ENCODE peak calls at places on chromosomes 5 and 9, in nine cellular contexts. One of them, this sample, is unnamed. For H3K4me1, the result is how much of the 10 kb centered on the place peaks cover.

GRCh38 chr5:120479066-120479465 is 15.0 kb downstream of the PRR16 start:
- DNase-seq in GM23248: no peak
- DNase-seq in OCI-LY7: no peak
- DNase-seq in PC-3: no peak
- DNase-seq in neural progenitor cell: no peak
- DNase-seq in GM23338: no peak
- DNase-seq in MM.1S: no peak
- DNase-seq in HCT116: no peak
- DNase-seq in SK-N-SH: no peak
- DNase-seq in this sample: no peak

GRCh38 chr9:115604831-115605483 is 487.0 kb upstream of the TNC start:
- DNase-seq in SK-N-SH: no peak
- DNase-seq in PC-3: peak
- DNase-seq in neural progenitor cell: no peak
- DNase-seq in GM23248: peak
- DNase-seq in HCT116: no peak
- DNase-seq in MM.1S: no peak
- DNase-seq in OCI-LY7: no peak
- DNase-seq in GM23338: no peak
- DNase-seq in this sample: no peak

GRCh38 chr9:34994429-34995287 is 5.1 kb downstream of the DNAJB5 start:
- DNase-seq in SK-N-SH: peak
- DNase-seq in PC-3: peak
- DNase-seq in MM.1S: no peak
- DNase-seq in GM23248: peak
- DNase-seq in neural progenitor cell: peak
- DNase-seq in OCI-LY7: no peak
- DNase-seq in GM23338: peak
- DNase-seq in HCT116: peak
- DNase-seq in this sample: peak

GRCh38 chr9:16361118-16361517 is 509.4 kb downstream of the BNC2 start:
- DNase-seq in MM.1S: no peak
- DNase-seq in HCT116: no peak
- DNase-seq in neural progenitor cell: no peak
- DNase-seq in OCI-LY7: no peak
- DNase-seq in GM23338: no peak
- DNase-seq in PC-3: peak
- DNase-seq in SK-N-SH: no peak
- DNase-seq in GM23248: peak
- DNase-seq in this sample: no peak

GRCh38 chr9:107638922-107639321 is 149.4 kb upstream of the KLF4 start:
- DNase-seq in MM.1S: peak
- DNase-seq in SK-N-SH: no peak
- DNase-seq in OCI-LY7: peak
- DNase-seq in GM23338: no peak
- DNase-seq in GM23248: peak
- DNase-seq in PC-3: no peak
- DNase-seq in HCT116: no peak
- DNase-seq in neural progenitor cell: peak
- DNase-seq in this sample: peak

GRCh38 chr5:548256-548655 is 24.0 kb upstream of the SLC9A3 start:
- DNase-seq in neural progenitor cell: no peak
- DNase-seq in OCI-LY7: no peak
- DNase-seq in MM.1S: no peak
- DNase-seq in GM23338: no peak
- DNase-seq in PC-3: no peak
- DNase-seq in HCT116: no peak
- DNase-seq in SK-N-SH: no peak
- DNase-seq in GM23248: peak
- DNase-seq in this sample: no peak

GRCh38 chr9:134983094-134983493 is 65.4 kb upstream of the FCN1 start:
- DNase-seq in SK-N-SH: no peak
- DNase-seq in GM23338: peak
- DNase-seq in HCT116: no peak
- DNase-seq in PC-3: peak
- DNase-seq in MM.1S: peak
- DNase-seq in GM23248: no peak
- DNase-seq in neural progenitor cell: peak
- DNase-seq in OCI-LY7: peak
- DNase-seq in this sample: no peak

GRCh38 chr9:10697044-10697443 is 84.2 kb upstream of the PTPRD start:
- DNase-seq in HCT116: no peak
- DNase-seq in OCI-LY7: no peak
- DNase-seq in neural progenitor cell: no peak
- DNase-seq in SK-N-SH: no peak
- DNase-seq in PC-3: no peak
- DNase-seq in MM.1S: peak
- DNase-seq in GM23248: no peak
- DNase-seq in GM23338: no peak
- DNase-seq in this sample: no peak

GRCh38 chr5:143673676-143674468 is 138.1 kb upstream of the HMHB1 start:
- DNase-seq in neural progenitor cell: no peak
- DNase-seq in MM.1S: no peak
- DNase-seq in GM23248: peak
- DNase-seq in SK-N-SH: no peak
- DNase-seq in HCT116: no peak
- DNase-seq in PC-3: peak
- DNase-seq in GM23338: no peak
- DNase-seq in OCI-LY7: no peak
- DNase-seq in this sample: no peak

GRCh38 chr9:116686693-116687073 is 422 bp upstream of the TRIM32 start:
- DNase-seq in neural progenitor cell: no peak
- DNase-seq in PC-3: peak
- DNase-seq in OCI-LY7: no peak
- DNase-seq in HCT116: no peak
- DNase-seq in MM.1S: no peak
- DNase-seq in GM23248: peak
- DNase-seq in GM23338: peak
- DNase-seq in SK-N-SH: no peak
- DNase-seq in this sample: peak

GRCh38 chr5:173590436-173591299 is 25.8 kb downstream of the BOD1 start:
- DNase-seq in GM23338: no peak
- DNase-seq in GM23248: no peak
- DNase-seq in SK-N-SH: no peak
- DNase-seq in OCI-LY7: no peak
- DNase-seq in PC-3: no peak
- DNase-seq in HCT116: no peak
- DNase-seq in neural progenitor cell: no peak
- DNase-seq in MM.1S: no peak
- DNase-seq in this sample: no peak

GRCh38 chr5:6466975-6467567 is 18.4 kb downstream of the UBE2QL1 start:
- DNase-seq in SK-N-SH: no peak
- DNase-seq in MM.1S: no peak
- DNase-seq in HCT116: no peak
- DNase-seq in PC-3: no peak
- DNase-seq in OCI-LY7: no peak
- DNase-seq in GM23248: no peak
- DNase-seq in GM23338: no peak
- DNase-seq in neural progenitor cell: no peak
- DNase-seq in this sample: no peak

GRCh38 chr5:108487951-108488350 is 106.1 kb upstream of the FBXL17 start:
- DNase-seq in GM23248: peak
- DNase-seq in GM23338: no peak
- DNase-seq in HCT116: no peak
- DNase-seq in MM.1S: no peak
- DNase-seq in OCI-LY7: no peak
- DNase-seq in SK-N-SH: no peak
- DNase-seq in PC-3: no peak
- DNase-seq in neural progenitor cell: no peak
- DNase-seq in this sample: no peak

GRCh38 chr5:142779163-142779562 is 9.0 kb downstream of the ARHGAP26 start:
- DNase-seq in SK-N-SH: peak
- DNase-seq in MM.1S: no peak
- DNase-seq in GM23338: peak
- DNase-seq in neural progenitor cell: peak
- DNase-seq in GM23248: peak
- DNase-seq in PC-3: no peak
- DNase-seq in HCT116: no peak
- DNase-seq in OCI-LY7: no peak
- DNase-seq in this sample: no peak

GRCh38 chr9:95910023-95910706 is 34.7 kb downstream of the ERCC6L2 start:
- DNase-seq in SK-N-SH: no peak
- DNase-seq in OCI-LY7: no peak
- DNase-seq in GM23248: no peak
- DNase-seq in MM.1S: no peak
- DNase-seq in HCT116: no peak
- DNase-seq in neural progenitor cell: no peak
- DNase-seq in PC-3: peak
- DNase-seq in GM23338: no peak
- DNase-seq in this sample: no peak

GRCh38 chr5:145912594-145912993 is 23.8 kb upstream of the SH3RF2 start:
- DNase-seq in neural progenitor cell: no peak
- DNase-seq in SK-N-SH: no peak
- DNase-seq in MM.1S: no peak
- DNase-seq in HCT116: no peak
- DNase-seq in GM23338: no peak
- DNase-seq in PC-3: no peak
- DNase-seq in GM23248: no peak
- DNase-seq in OCI-LY7: no peak
- DNase-seq in this sample: no peak

DNA sequence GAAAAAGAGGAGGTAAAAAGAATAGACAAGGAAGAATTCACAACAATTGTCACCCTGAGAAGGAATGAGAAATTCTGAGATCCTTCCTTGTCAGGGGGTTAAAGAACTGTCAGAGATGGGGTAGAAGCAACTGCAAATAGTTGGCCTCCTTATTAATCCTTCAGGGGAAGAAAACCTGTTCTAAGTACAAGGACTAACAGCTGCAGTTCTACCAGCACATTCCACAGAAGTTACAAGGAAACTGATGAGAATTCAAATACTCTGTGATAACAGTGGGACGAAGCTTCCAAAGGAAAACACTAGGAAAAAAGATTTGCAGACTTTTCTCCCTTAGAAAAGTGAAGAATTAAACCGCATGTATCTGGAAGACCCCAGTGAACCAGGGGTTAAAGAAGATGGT is 93.7 kb downstream of the OR2K2 start:
- DNase-seq in MM.1S: no peak
- DNase-seq in SK-N-SH: no peak
- DNase-seq in GM23338: no peak
- DNase-seq in neural progenitor cell: no peak
- DNase-seq in HCT116: no peak
- DNase-seq in GM23248: no peak
- DNase-seq in OCI-LY7: no peak
- DNase-seq in PC-3: no peak
- DNase-seq in this sample: no peak
- H3K4me2 ChIP-seq in MM.1S: no peak
- H3K4me2 ChIP-seq in SK-N-SH: no peak
- H3K4me2 ChIP-seq in GM23338: no peak
- H3K4me2 ChIP-seq in neural progenitor cell: peak
- H3K4me2 ChIP-seq in HCT116: no peak
- H3K4me2 ChIP-seq in GM23248: no peak
- H3K4me2 ChIP-seq in OCI-LY7: no peak
- H3K4me2 ChIP-seq in PC-3: no peak
- H3K4me2 ChIP-seq in this sample: no peak

GRCh38 chr5:158755221-158755620 is 344.5 kb downstream of the EBF1 start:
- DNase-seq in GM23248: no peak
- DNase-seq in PC-3: no peak
- DNase-seq in SK-N-SH: no peak
- DNase-seq in MM.1S: no peak
- DNase-seq in neural progenitor cell: no peak
- DNase-seq in OCI-LY7: peak
- DNase-seq in GM23338: no peak
- DNase-seq in HCT116: no peak
- DNase-seq in this sample: no peak
- H3K4me1 ChIP-seq in GM23248: half or more
- H3K4me1 ChIP-seq in PC-3: under half
- H3K4me1 ChIP-seq in SK-N-SH: under half
- H3K4me1 ChIP-seq in MM.1S: under half
- H3K4me1 ChIP-seq in neural progenitor cell: under half
- H3K4me1 ChIP-seq in OCI-LY7: half or more
- H3K4me1 ChIP-seq in GM23338: under half
- H3K4me1 ChIP-seq in HCT116: under half
- H3K4me1 ChIP-seq in this sample: under half

GRCh38 chr5:17258429-17258828 is 41.0 kb downstream of the BASP1 start:
- DNase-seq in GM23338: no peak
- DNase-seq in OCI-LY7: no peak
- DNase-seq in GM23248: peak
- DNase-seq in PC-3: peak
- DNase-seq in neural progenitor cell: no peak
- DNase-seq in MM.1S: no peak
- DNase-seq in SK-N-SH: no peak
- DNase-seq in HCT116: no peak
- DNase-seq in this sample: no peak
- TF ChIP-seq EZH2phosphoT487 in GM23338: no peak
- TF ChIP-seq EZH2phosphoT487 in OCI-LY7: no peak
- TF ChIP-seq EZH2phosphoT487 in GM23248: no peak
- TF ChIP-seq EZH2phosphoT487 in PC-3: no peak
- TF ChIP-seq EZH2phosphoT487 in neural progenitor cell: no peak
- TF ChIP-seq EZH2phosphoT487 in MM.1S: no peak
- TF ChIP-seq EZH2phosphoT487 in SK-N-SH: no peak
- TF ChIP-seq EZH2phosphoT487 in HCT116: no peak
- TF ChIP-seq EZH2phosphoT487 in this sample: no peak

GRCh38 chr5:19122923-19123322 is 865.1 kb downstream of the CDH18 start:
- DNase-seq in OCI-LY7: no peak
- DNase-seq in HCT116: no peak
- DNase-seq in PC-3: no peak
- DNase-seq in SK-N-SH: no peak
- DNase-seq in GM23248: no peak
- DNase-seq in MM.1S: no peak
- DNase-seq in neural progenitor cell: no peak
- DNase-seq in GM23338: no peak
- DNase-seq in this sample: no peak
- H3K4me2 ChIP-seq in OCI-LY7: no peak
- H3K4me2 ChIP-seq in HCT116: no peak
- H3K4me2 ChIP-seq in PC-3: no peak
- H3K4me2 ChIP-seq in SK-N-SH: no peak
- H3K4me2 ChIP-seq in GM23248: no peak
- H3K4me2 ChIP-seq in MM.1S: no peak
- H3K4me2 ChIP-seq in neural progenitor cell: no peak
- H3K4me2 ChIP-seq in GM23338: no peak
- H3K4me2 ChIP-seq in this sample: no peak